ENCODE peak calls at places on chromosomes 6 and 20, in ten cellular contexts. Z is heart right ventricle, N is fibroblast of lung, I is tibial artery, C is endodermal cell, K is Panc1, A is ovary, P is heart left ventricle, G is breast epithelium, R is cardiac muscle cell. D is an unnamed sample.

GRCh38 chr6:168699631-168700315 is 258.8 kb downstream of the SMOC2 start:
- DNase-seq in C (no peak), N (no peak), Z (peak; percentile 48), P (no peak), R (no peak), I (no peak), A (peak; percentile 89), G (no peak), K (no peak), D (no peak)

GRCh38 chr6:74749211-74750142 is 456.4 kb downstream of the COL12A1 start:
- DNase-seq in P (no peak), R (no peak), A (no peak), G (no peak), I (no peak), K (no peak), Z (no peak), N (peak; percentile 87), C (no peak), D (no peak)

GRCh38 chr20:50439539-50440453 is 70.4 kb upstream of the PTPN1 start:
- DNase-seq in A (no peak), N (no peak), G (no peak), Z (no peak), C (no peak), K (no peak), I (no peak), P (no peak), R (no peak), D (peak; percentile 16)

GRCh38 chr20:50304883-50305635 is 114.4 kb downstream of the CEBPB start:
- DNase-seq in I (peak; percentile 97), R (no peak), A (peak; percentile 98), N (peak; percentile 94), G (no peak), Z (peak; percentile 87), P (peak; percentile 84), K (no peak), C (peak; percentile 39), D (peak; percentile 86)

GRCh38 chr6:141483561-141484061 is 649.1 kb upstream of the GJE1 start:
- DNase-seq in G (no peak), A (no peak), P (peak; percentile 51), N (peak; percentile 93), I (peak; percentile 23), R (no peak), K (peak; percentile 65), C (no peak), Z (no peak), D (no peak)

GRCh38 chr6:35426074-35426473 is 26.1 kb upstream of the FANCE start:
- DNase-seq in I (peak; percentile 48), P (no peak), R (no peak), Z (no peak), N (no peak), A (no peak), C (peak; percentile 43), G (no peak), K (no peak), D (no peak)

GRCh38 chr6:105087571-105088211 is 92.1 kb downstream of the POPDC3 start:
- DNase-seq in P (no peak), Z (no peak), A (peak; percentile 13), K (no peak), I (no peak), G (no peak), C (no peak), N (peak; percentile 53), R (peak; percentile 69), D (no peak)

GRCh38 chr20:46704714-46705377 is 4.6 kb upstream of the SLC2A10 start:
- DNase-seq in K (no peak), G (no peak), R (no peak), C (no peak), N (no peak), Z (no peak), I (no peak), P (no peak), A (no peak), D (no peak)

DNA sequence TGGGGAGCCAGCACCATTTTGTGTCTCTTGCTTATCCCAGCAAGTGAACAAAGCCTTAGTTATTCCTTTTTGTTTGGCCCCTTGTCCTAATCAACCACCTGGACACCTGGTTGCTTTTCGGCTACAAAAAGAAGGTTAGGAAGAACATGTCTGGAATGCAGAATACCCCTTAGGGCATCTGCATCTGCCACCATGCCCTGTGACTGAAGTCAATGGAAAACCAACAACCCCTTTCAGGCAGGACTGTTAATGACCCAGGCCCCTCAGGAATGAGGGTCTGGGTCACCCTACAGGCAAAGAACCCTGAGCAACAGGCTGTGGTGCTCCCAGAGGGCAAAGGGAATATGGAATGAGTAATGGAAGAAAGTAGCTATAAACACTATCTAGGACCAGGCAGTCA is 78.5 kb downstream of the PDE10A start:
- DNase-seq in P (no peak), N (no peak), K (no peak), R (no peak), Z (no peak), C (no peak), G (no peak), I (no peak), A (no peak), D (no peak)
- H3K4me1 ChIP-seq in P (no peaks in the 10 kb centered on the region), N (no peaks in the 10 kb centered on the region), K (peaks cover 15% of the 10 kb centered on the region), R (no peaks in the 10 kb centered on the region), Z (peaks cover 6% of the 10 kb centered on the region), C (no peaks in the 10 kb centered on the region), G (no peaks in the 10 kb centered on the region), I (no peaks in the 10 kb centered on the region), A (no peaks in the 10 kb centered on the region), D (no peaks in the 10 kb centered on the region)

GRCh38 chr6:30283761-30284160 is 43.0 kb upstream of the TRIM39 start:
- DNase-seq in Z (no peak), R (no peak), N (no peak), A (no peak), P (no peak), K (no peak), I (no peak), C (no peak), G (no peak), D (no peak)

GRCh38 chr6:30287139-30287538 is 39.6 kb upstream of the TRIM39 start:
- DNase-seq in C (no peak), Z (no peak), K (no peak), A (no peak), N (no peak), R (no peak), P (no peak), I (no peak), G (no peak), D (no peak)

DNA sequence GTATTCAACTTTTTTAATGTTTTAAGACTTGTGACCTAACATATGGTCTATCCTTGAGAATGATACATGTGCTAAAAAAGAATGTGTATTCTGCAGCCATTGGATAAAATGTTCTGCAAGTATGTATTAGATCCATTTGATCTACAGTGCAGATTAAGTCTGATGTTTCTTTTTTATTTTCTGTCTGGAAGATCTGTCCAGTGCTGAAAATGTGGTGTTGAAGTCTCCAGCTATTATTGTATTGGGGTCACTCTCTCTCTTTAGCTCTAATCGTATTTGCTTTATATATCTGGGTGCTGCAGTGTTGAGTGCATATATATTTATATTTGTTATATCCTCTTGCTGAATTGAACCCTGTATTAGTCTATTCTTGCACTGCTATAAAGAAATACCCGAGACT is 44.2 kb upstream of the TRIM39 start:
- DNase-seq in G (no peak), I (no peak), C (no peak), N (no peak), Z (no peak), A (no peak), P (no peak), K (no peak), R (no peak), D (no peak)
- H3K9me3 ChIP-seq in G (peaks cover 75% of the 10 kb centered on the region), I (peaks cover 67% of the 10 kb centered on the region), C (peaks cover 96% of the 10 kb centered on the region), N (no peaks in the 10 kb centered on the region), Z (peaks cover 56% of the 10 kb centered on the region), A (peaks cover 5% of the 10 kb centered on the region), P (peaks cover 33% of the 10 kb centered on the region), K (peaks cover 45% of the 10 kb centered on the region), R (no peaks in the 10 kb centered on the region), D (peaks cover 99% of the 10 kb centered on the region)

DNA sequence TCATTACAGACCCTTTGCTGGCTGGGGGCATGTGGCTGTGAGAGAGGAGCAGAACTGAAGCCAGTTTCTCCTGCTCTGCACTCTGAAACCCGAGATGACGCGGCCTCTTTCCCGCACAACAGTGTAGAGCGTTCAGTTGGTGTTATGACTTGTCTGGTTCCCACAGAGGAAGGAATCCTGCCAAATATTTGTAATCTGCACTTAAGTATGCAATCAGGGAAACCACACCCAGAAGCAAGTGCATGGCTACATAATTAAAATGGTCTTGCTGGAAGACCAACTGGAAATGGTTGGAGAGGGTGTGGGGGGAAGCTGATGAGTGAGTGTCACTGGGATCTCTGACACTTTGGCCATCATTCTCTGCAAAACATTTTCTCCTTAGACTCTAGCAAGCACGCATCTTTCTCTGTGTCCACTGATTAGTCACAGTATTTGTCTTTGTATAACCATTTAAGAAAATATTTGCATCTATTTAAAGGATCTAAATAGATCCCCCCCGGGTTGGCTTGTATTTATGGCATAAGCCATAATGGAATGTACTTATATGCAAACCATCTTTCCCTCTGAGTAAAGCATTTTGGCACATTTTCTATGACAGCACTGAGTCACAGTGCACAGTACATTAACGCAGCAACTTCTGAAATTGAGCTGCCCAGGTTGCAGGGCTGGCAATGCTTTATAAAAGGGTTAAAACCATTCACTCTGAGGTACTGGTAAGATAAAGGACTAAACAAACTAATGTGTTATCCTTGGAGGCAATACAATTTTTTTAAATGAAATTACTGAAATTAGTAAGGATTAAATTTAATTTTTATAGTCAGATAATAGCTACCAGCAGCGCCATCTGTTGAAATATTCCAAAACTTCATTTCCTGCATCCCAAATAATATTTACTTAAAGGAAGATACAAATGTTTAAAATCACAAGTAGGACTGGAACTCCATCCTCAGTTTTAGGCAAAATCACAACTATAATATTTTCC is 76.7 kb downstream of the FOXC1 start:
- DNase-seq in A (no peak), G (no peak), K (peak; percentile 28), R (peak; percentile 27), Z (no peak), C (no peak), P (no peak), I (peak; percentile 44), N (peak; percentile 99), D (no peak)
- TF ChIP-seq CTCF in A (no peak), G (no peak), K (no peak), R (peak; percentile 27), Z (peak; percentile 35), C (peak; percentile 36), P (peak; percentile 13), I (peak; percentile 34), N (no peak), D (no peak)

GRCh38 chr20:57544838-57545564 is 15.9 kb upstream of the PCK1 start:
- DNase-seq in C (no peak), G (no peak), R (no peak), K (no peak), I (no peak), P (no peak), A (no peak), Z (no peak), N (no peak), D (no peak)

GRCh38 chr20:57547250-57547649 is 13.7 kb upstream of the PCK1 start:
- DNase-seq in G (no peak), N (peak; percentile 25), K (no peak), C (no peak), R (no peak), A (no peak), P (no peak), I (no peak), Z (no peak), D (no peak)

GRCh38 chr20:57545927-57546662 is 14.8 kb upstream of the PCK1 start:
- DNase-seq in Z (no peak), P (no peak), C (peak; percentile 49), N (no peak), R (no peak), K (no peak), G (no peak), I (no peak), A (no peak), D (no peak)

GRCh38 chr20:57540889-57541288 is 15.9 kb upstream of the CTCFL start:
- DNase-seq in I (no peak), A (no peak), C (no peak), N (no peak), P (no peak), G (no peak), R (no peak), Z (no peak), K (no peak), D (peak; percentile 76)

GRCh38 chr20:57543754-57544153 is 17.2 kb upstream of the PCK1 start:
- DNase-seq in G (no peak), Z (no peak), I (no peak), A (no peak), N (no peak), P (no peak), K (no peak), C (no peak), R (no peak), D (no peak)
- H3K4me1 ChIP-seq in G (no peaks in the 10 kb centered on the region), Z (no peaks in the 10 kb centered on the region), I (no peaks in the 10 kb centered on the region), A (no peaks in the 10 kb centered on the region), N (no peaks in the 10 kb centered on the region), P (no peaks in the 10 kb centered on the region), K (no peaks in the 10 kb centered on the region), C (no peaks in the 10 kb centered on the region), R (no peaks in the 10 kb centered on the region), D (peaks cover 22% of the 10 kb centered on the region)

D was measured in mucosa of descending colon.